ENCODE peak calls at places on chromosomes 6 and 20, in nine cellular contexts. One of them, this sample, is unnamed.

GRCh38 chr6:127186889-127187288 is 68.4 kb downstream of the RSPO3 start:
- DNase-seq in amniotic epithelial cell: no peak
- DNase-seq in NCI-H345: no peak
- DNase-seq in stimulated activated CD8-positive, alpha-beta memory T cell treated with anti-CD3 and anti-CD28 coated beads, Interleukin-4, amount 100 ng/mL, for 24 hours: peak
- DNase-seq in left lung: peak
- DNase-seq in EH: peak
- DNase-seq in neural crest cell: peak
- DNase-seq in substantia nigra: peak
- DNase-seq in ACHN: peak
- DNase-seq in this sample: no peak

GRCh38 chr6:19551611-19552010 is 285.6 kb upstream of the ID4 start:
- DNase-seq in amniotic epithelial cell: no peak
- DNase-seq in NCI-H345: no peak
- DNase-seq in stimulated activated CD8-positive, alpha-beta memory T cell treated with anti-CD3 and anti-CD28 coated beads, Interleukin-4, amount 100 ng/mL, for 24 hours: no peak
- DNase-seq in left lung: no peak
- DNase-seq in EH: no peak
- DNase-seq in neural crest cell: no peak
- DNase-seq in substantia nigra: no peak
- DNase-seq in ACHN: no peak
- DNase-seq in this sample: no peak

GRCh38 chr20:34475979-34476736 is 40.1 kb upstream of the DYNLRB1 start:
- DNase-seq in amniotic epithelial cell: peak
- DNase-seq in NCI-H345: no peak
- DNase-seq in stimulated activated CD8-positive, alpha-beta memory T cell treated with anti-CD3 and anti-CD28 coated beads, Interleukin-4, amount 100 ng/mL, for 24 hours: peak
- DNase-seq in left lung: peak
- DNase-seq in EH: peak
- DNase-seq in neural crest cell: no peak
- DNase-seq in substantia nigra: peak
- DNase-seq in ACHN: peak
- DNase-seq in this sample: peak

GRCh38 chr6:13354331-13355042 is 26.1 kb upstream of the TBC1D7 start:
- DNase-seq in amniotic epithelial cell: peak
- DNase-seq in NCI-H345: no peak
- DNase-seq in stimulated activated CD8-positive, alpha-beta memory T cell treated with anti-CD3 and anti-CD28 coated beads, Interleukin-4, amount 100 ng/mL, for 24 hours: no peak
- DNase-seq in left lung: no peak
- DNase-seq in EH: peak
- DNase-seq in neural crest cell: no peak
- DNase-seq in substantia nigra: no peak
- DNase-seq in ACHN: peak
- DNase-seq in this sample: no peak

GRCh38 chr6:30615958-30616810 is 859 bp downstream of the PPP1R10 start:
- DNase-seq in amniotic epithelial cell: peak
- DNase-seq in NCI-H345: peak
- DNase-seq in stimulated activated CD8-positive, alpha-beta memory T cell treated with anti-CD3 and anti-CD28 coated beads, Interleukin-4, amount 100 ng/mL, for 24 hours: no peak
- DNase-seq in left lung: no peak
- DNase-seq in EH: peak
- DNase-seq in neural crest cell: peak
- DNase-seq in substantia nigra: no peak
- DNase-seq in ACHN: peak
- DNase-seq in this sample: no peak

GRCh38 chr6:25278557-25278913 is 639 bp upstream of the CARMIL1 start:
- DNase-seq in amniotic epithelial cell: peak
- DNase-seq in NCI-H345: no peak
- DNase-seq in stimulated activated CD8-positive, alpha-beta memory T cell treated with anti-CD3 and anti-CD28 coated beads, Interleukin-4, amount 100 ng/mL, for 24 hours: no peak
- DNase-seq in left lung: no peak
- DNase-seq in EH: no peak
- DNase-seq in neural crest cell: no peak
- DNase-seq in substantia nigra: no peak
- DNase-seq in ACHN: no peak
- DNase-seq in this sample: no peak

GRCh38 chr6:158978752-158979151 is 21.2 kb downstream of the RSPH3 start:
- DNase-seq in amniotic epithelial cell: peak
- DNase-seq in NCI-H345: no peak
- DNase-seq in stimulated activated CD8-positive, alpha-beta memory T cell treated with anti-CD3 and anti-CD28 coated beads, Interleukin-4, amount 100 ng/mL, for 24 hours: no peak
- DNase-seq in left lung: no peak
- DNase-seq in EH: peak
- DNase-seq in neural crest cell: no peak
- DNase-seq in substantia nigra: no peak
- DNase-seq in ACHN: no peak
- DNase-seq in this sample: no peak

GRCh38 chr20:62412194-62413024 is 5.3 kb upstream of the CABLES2 start:
- DNase-seq in amniotic epithelial cell: no peak
- DNase-seq in NCI-H345: peak
- DNase-seq in stimulated activated CD8-positive, alpha-beta memory T cell treated with anti-CD3 and anti-CD28 coated beads, Interleukin-4, amount 100 ng/mL, for 24 hours: no peak
- DNase-seq in left lung: no peak
- DNase-seq in EH: no peak
- DNase-seq in neural crest cell: no peak
- DNase-seq in substantia nigra: no peak
- DNase-seq in ACHN: no peak
- DNase-seq in this sample: no peak

GRCh38 chr6:169986171-169986847 is 234.9 kb downstream of the ERMARD start:
- DNase-seq in amniotic epithelial cell: no peak
- DNase-seq in NCI-H345: no peak
- DNase-seq in stimulated activated CD8-positive, alpha-beta memory T cell treated with anti-CD3 and anti-CD28 coated beads, Interleukin-4, amount 100 ng/mL, for 24 hours: no peak
- DNase-seq in left lung: peak
- DNase-seq in EH: no peak
- DNase-seq in neural crest cell: no peak
- DNase-seq in substantia nigra: no peak
- DNase-seq in ACHN: no peak
- DNase-seq in this sample: no peak

GRCh38 chr6:90492798-90493197 is 94.1 kb downstream of the MAP3K7 start:
- DNase-seq in amniotic epithelial cell: no peak
- DNase-seq in NCI-H345: no peak
- DNase-seq in stimulated activated CD8-positive, alpha-beta memory T cell treated with anti-CD3 and anti-CD28 coated beads, Interleukin-4, amount 100 ng/mL, for 24 hours: no peak
- DNase-seq in left lung: no peak
- DNase-seq in EH: no peak
- DNase-seq in neural crest cell: no peak
- DNase-seq in substantia nigra: no peak
- DNase-seq in ACHN: no peak
- DNase-seq in this sample: no peak

GRCh38 chr6:108897371-108897770 is 49.1 kb downstream of the ARMC2 start:
- DNase-seq in amniotic epithelial cell: no peak
- DNase-seq in NCI-H345: peak
- DNase-seq in stimulated activated CD8-positive, alpha-beta memory T cell treated with anti-CD3 and anti-CD28 coated beads, Interleukin-4, amount 100 ng/mL, for 24 hours: no peak
- DNase-seq in left lung: no peak
- DNase-seq in EH: no peak
- DNase-seq in neural crest cell: no peak
- DNase-seq in substantia nigra: no peak
- DNase-seq in ACHN: peak
- DNase-seq in this sample: no peak

GRCh38 chr6:9334979-9335378 is 899.6 kb upstream of the SLC35B3 start:
- DNase-seq in amniotic epithelial cell: no peak
- DNase-seq in NCI-H345: no peak
- DNase-seq in stimulated activated CD8-positive, alpha-beta memory T cell treated with anti-CD3 and anti-CD28 coated beads, Interleukin-4, amount 100 ng/mL, for 24 hours: no peak
- DNase-seq in left lung: no peak
- DNase-seq in EH: peak
- DNase-seq in neural crest cell: no peak
- DNase-seq in substantia nigra: no peak
- DNase-seq in ACHN: no peak
- DNase-seq in this sample: no peak

GRCh38 chr20:33273117-33273851 is 9.7 kb upstream of the BPIFB1 start:
- DNase-seq in amniotic epithelial cell: no peak
- DNase-seq in NCI-H345: no peak
- DNase-seq in stimulated activated CD8-positive, alpha-beta memory T cell treated with anti-CD3 and anti-CD28 coated beads, Interleukin-4, amount 100 ng/mL, for 24 hours: no peak
- DNase-seq in left lung: no peak
- DNase-seq in EH: no peak
- DNase-seq in neural crest cell: no peak
- DNase-seq in substantia nigra: no peak
- DNase-seq in ACHN: peak
- DNase-seq in this sample: no peak

GRCh38 chr6:24910850-24911712 is 24.7 kb downstream of the RIPOR2 start:
- DNase-seq in amniotic epithelial cell: peak
- DNase-seq in NCI-H345: peak
- DNase-seq in stimulated activated CD8-positive, alpha-beta memory T cell treated with anti-CD3 and anti-CD28 coated beads, Interleukin-4, amount 100 ng/mL, for 24 hours: peak
- DNase-seq in left lung: peak
- DNase-seq in EH: peak
- DNase-seq in neural crest cell: peak
- DNase-seq in substantia nigra: peak
- DNase-seq in ACHN: peak
- DNase-seq in this sample: peak

GRCh38 chr6:1679691-1680068 is 70.0 kb downstream of the FOXC1 start:
- DNase-seq in amniotic epithelial cell: no peak
- DNase-seq in NCI-H345: peak
- DNase-seq in stimulated activated CD8-positive, alpha-beta memory T cell treated with anti-CD3 and anti-CD28 coated beads, Interleukin-4, amount 100 ng/mL, for 24 hours: no peak
- DNase-seq in left lung: no peak
- DNase-seq in EH: no peak
- DNase-seq in neural crest cell: no peak
- DNase-seq in substantia nigra: no peak
- DNase-seq in ACHN: no peak
- DNase-seq in this sample: no peak

GRCh38 chr20:56952258-56952929 is 314.0 kb downstream of the BMP7 start:
- DNase-seq in amniotic epithelial cell: no peak
- DNase-seq in NCI-H345: no peak
- DNase-seq in stimulated activated CD8-positive, alpha-beta memory T cell treated with anti-CD3 and anti-CD28 coated beads, Interleukin-4, amount 100 ng/mL, for 24 hours: no peak
- DNase-seq in left lung: no peak
- DNase-seq in EH: no peak
- DNase-seq in neural crest cell: no peak
- DNase-seq in substantia nigra: no peak
- DNase-seq in ACHN: no peak
- DNase-seq in this sample: no peak

GRCh38 chr20:23159256-23159922 is 73.3 kb upstream of the CD93 start:
- DNase-seq in amniotic epithelial cell: no peak
- DNase-seq in NCI-H345: no peak
- DNase-seq in stimulated activated CD8-positive, alpha-beta memory T cell treated with anti-CD3 and anti-CD28 coated beads, Interleukin-4, amount 100 ng/mL, for 24 hours: no peak
- DNase-seq in left lung: no peak
- DNase-seq in EH: no peak
- DNase-seq in neural crest cell: no peak
- DNase-seq in substantia nigra: no peak
- DNase-seq in ACHN: no peak
- DNase-seq in this sample: no peak

GRCh38 chr20:31848088-31848999 is 2.9 kb upstream of the FOXS1 start:
- DNase-seq in amniotic epithelial cell: no peak
- DNase-seq in NCI-H345: no peak
- DNase-seq in stimulated activated CD8-positive, alpha-beta memory T cell treated with anti-CD3 and anti-CD28 coated beads, Interleukin-4, amount 100 ng/mL, for 24 hours: no peak
- DNase-seq in left lung: peak
- DNase-seq in EH: no peak
- DNase-seq in neural crest cell: no peak
- DNase-seq in substantia nigra: no peak
- DNase-seq in ACHN: no peak
- DNase-seq in this sample: no peak

GRCh38 chr6:373031-373430 is 18.5 kb upstream of the IRF4 start:
- DNase-seq in amniotic epithelial cell: no peak
- DNase-seq in NCI-H345: no peak
- DNase-seq in stimulated activated CD8-positive, alpha-beta memory T cell treated with anti-CD3 and anti-CD28 coated beads, Interleukin-4, amount 100 ng/mL, for 24 hours: no peak
- DNase-seq in left lung: peak
- DNase-seq in EH: no peak
- DNase-seq in neural crest cell: no peak
- DNase-seq in substantia nigra: no peak
- DNase-seq in ACHN: no peak
- DNase-seq in this sample: no peak

GRCh38 chr6:116564921-116565872 is 6.1 kb upstream of the RWDD1 start:
- DNase-seq in amniotic epithelial cell: no peak
- DNase-seq in NCI-H345: no peak
- DNase-seq in stimulated activated CD8-positive, alpha-beta memory T cell treated with anti-CD3 and anti-CD28 coated beads, Interleukin-4, amount 100 ng/mL, for 24 hours: no peak
- DNase-seq in left lung: peak
- DNase-seq in EH: peak
- DNase-seq in neural crest cell: no peak
- DNase-seq in substantia nigra: no peak
- DNase-seq in ACHN: no peak
- DNase-seq in this sample: no peak

GRCh38 chr6:108592371-108593337 is 31.9 kb downstream of the FOXO3 start:
- DNase-seq in amniotic epithelial cell: peak
- DNase-seq in NCI-H345: no peak
- DNase-seq in stimulated activated CD8-positive, alpha-beta memory T cell treated with anti-CD3 and anti-CD28 coated beads, Interleukin-4, amount 100 ng/mL, for 24 hours: peak
- DNase-seq in left lung: no peak
- DNase-seq in EH: peak
- DNase-seq in neural crest cell: no peak
- DNase-seq in substantia nigra: no peak
- DNase-seq in ACHN: peak
- DNase-seq in this sample: peak

GRCh38 chr6:92708270-92708669 is 711.1 kb downstream of the EPHA7 start:
- DNase-seq in amniotic epithelial cell: no peak
- DNase-seq in NCI-H345: no peak
- DNase-seq in stimulated activated CD8-positive, alpha-beta memory T cell treated with anti-CD3 and anti-CD28 coated beads, Interleukin-4, amount 100 ng/mL, for 24 hours: no peak
- DNase-seq in left lung: no peak
- DNase-seq in EH: no peak
- DNase-seq in neural crest cell: no peak
- DNase-seq in substantia nigra: no peak
- DNase-seq in ACHN: no peak
- DNase-seq in this sample: no peak

GRCh38 chr6:122558027-122558426 is 52.2 kb upstream of the PKIB start:
- DNase-seq in amniotic epithelial cell: no peak
- DNase-seq in NCI-H345: no peak
- DNase-seq in stimulated activated CD8-positive, alpha-beta memory T cell treated with anti-CD3 and anti-CD28 coated beads, Interleukin-4, amount 100 ng/mL, for 24 hours: no peak
- DNase-seq in left lung: no peak
- DNase-seq in EH: no peak
- DNase-seq in neural crest cell: no peak
- DNase-seq in substantia nigra: no peak
- DNase-seq in ACHN: no peak
- DNase-seq in this sample: no peak

GRCh38 chr20:62754122-62754990 is 41.9 kb upstream of the MRGBP start:
- DNase-seq in amniotic epithelial cell: no peak
- DNase-seq in NCI-H345: no peak
- DNase-seq in stimulated activated CD8-positive, alpha-beta memory T cell treated with anti-CD3 and anti-CD28 coated beads, Interleukin-4, amount 100 ng/mL, for 24 hours: no peak
- DNase-seq in left lung: peak
- DNase-seq in EH: no peak
- DNase-seq in neural crest cell: no peak
- DNase-seq in substantia nigra: no peak
- DNase-seq in ACHN: no peak
- DNase-seq in this sample: no peak